ENCODE peak calls at places on chromosomes 1 and 21, in five cellular contexts. J is GM19239, S is NCI-H2029 treated with DMSO at 0.1 percent for 48 hours, G is NCI-H460, N is germinal center. A is an unnamed sample.
A peak's percentile ranks its signal among the peaks of the same experiment; 100 is the strongest.

GRCh38 chr1:206023682-206024081 is at the start of gene CTSE:
- DNase-seq in J (no peak), S (no peak), G (no peak), N (no peak), A (no peak)

GRCh38 chr1:64042331-64043100 is 160.9 kb upstream of the UBE2U start:
- DNase-seq in J (no peak), S (peak; percentile 42), G (no peak), N (no peak), A (no peak)

GRCh38 chr1:244998717-244999346 is 134.5 kb upstream of the HNRNPU start:
- DNase-seq in J (no peak), S (no peak), G (no peak), N (no peak), A (no peak)

GRCh38 chr1:20601123-20601825 is 12.4 kb downstream of the CDA start:
- DNase-seq in J (no peak), S (no peak), G (no peak), N (no peak), A (no peak)

GRCh38 chr1:42152119-42152518 is 1.1 kb upstream of the GUCA2B start:
- DNase-seq in J (no peak), S (no peak), G (no peak), N (no peak), A (no peak)

GRCh38 chr1:3066826-3067225 is 2.2 kb upstream of the PRDM16 start:
- DNase-seq in J (no peak), S (no peak), G (no peak), N (no peak), A (no peak)

GRCh38 chr1:182641561-182641960 is 37.4 kb upstream of the RGS16 start:
- DNase-seq in J (no peak), S (no peak), G (no peak), N (no peak), A (no peak)

GRCh38 chr1:228101994-228102790 is 933 bp downstream of the C1orf35 start:
- DNase-seq in J (peak; percentile 53), S (no peak), G (no peak), N (peak; percentile 62), A (peak; percentile 68)

GRCh38 chr1:246564839-246565750 is 966 bp downstream of the TFB2M start:
- DNase-seq in J (no peak), S (no peak), G (no peak), N (no peak), A (no peak)

GRCh38 chr21:32463367-32463766 is 50.9 kb downstream of the EVA1C start:
- DNase-seq in J (no peak), S (no peak), G (peak; percentile 97), N (no peak), A (no peak)

GRCh38 chr1:98692482-98692881 is 31.0 kb downstream of the SNX7 start:
- DNase-seq in J (no peak), S (no peak), G (no peak), N (no peak), A (no peak)

GRCh38 chr1:154353460-154353904 is 28.2 kb downstream of the ATP8B2 start:
- DNase-seq in J (peak; percentile 47), S (no peak), G (peak; percentile 35), N (peak; percentile 9), A (no peak)

GRCh38 chr1:26913389-26913753 is 404 bp downstream of the NR0B2 start:
- DNase-seq in J (no peak), S (no peak), G (no peak), N (no peak), A (no peak)

GRCh38 chr1:47684964-47685762 is 247.3 kb downstream of the FOXD2 start:
- DNase-seq in J (no peak), S (no peak), G (no peak), N (no peak), A (no peak)

GRCh38 chr1:36562181-36562685 is 79.5 kb upstream of the CSF3R start:
- DNase-seq in J (no peak), S (no peak), G (no peak), N (no peak), A (no peak)

GRCh38 chr1:23745515-23745914 is 2.2 kb downstream of the ELOA start:
- DNase-seq in J (no peak), S (no peak), G (peak; percentile 36), N (peak; percentile 70), A (no peak)

GRCh38 chr21:42500736-42501135 is 4.7 kb upstream of the RSPH1 start:
- DNase-seq in J (no peak), S (no peak), G (no peak), N (no peak), A (no peak)

GRCh38 chr1:83641828-83642443 is 357.0 kb downstream of the TTLL7 start:
- DNase-seq in J (no peak), S (no peak), G (no peak), N (no peak), A (no peak)

GRCh38 chr21:28516011-28516410 is 476.7 kb downstream of the LTN1 start:
- DNase-seq in J (no peak), S (no peak), G (no peak), N (no peak), A (no peak)

GRCh38 chr1:185825556-185825955 is 91.4 kb downstream of the HMCN1 start:
- DNase-seq in J (no peak), S (no peak), G (no peak), N (no peak), A (no peak)

GRCh38 chr1:236853916-236854601 is 59.0 kb downstream of the MTR start:
- DNase-seq in J (no peak), S (no peak), G (no peak), N (no peak), A (no peak)

GRCh38 chr1:172640146-172640545 is 18.8 kb upstream of the FASLG start:
- DNase-seq in J (no peak), S (no peak), G (no peak), N (no peak), A (no peak)

GRCh38 chr1:66711420-66711819 is 40.8 kb upstream of the DYNLT5 start:
- DNase-seq in J (no peak), S (no peak), G (peak; percentile 32), N (no peak), A (no peak)

GRCh38 chr1:151134991-151135390 is 11.4 kb downstream of the SEMA6C start:
- DNase-seq in J (no peak), S (no peak), G (no peak), N (no peak), A (no peak)